ENCODE peak calls at places on chromosomes 6 and 20, in nine cellular contexts. P is astrocyte of the spinal cord, E is endothelial cell, U is GM10248, J is BE2C, S is adrenal gland, W is body of pancreas, H is IMR-90, O is fibroblast of the aortic adventitia. K is an unnamed sample.

GRCh38 chr20:46694484-46694883 is 5.2 kb upstream of the TP53RK start:
- DNase-seq in U (no peak), O (peak), E (no peak), W (peak), S (no peak), P (peak), J (no peak), H (peak), K (peak)

GRCh38 chr6:21800948-21801438 is 207.4 kb downstream of the SOX4 start:
- DNase-seq in U (no peak), J (no peak), S (no peak), H (peak), W (peak), O (no peak), E (no peak), P (peak), K (peak)

GRCh38 chr6:9252784-9253183 is 817.4 kb upstream of the SLC35B3 start:
- DNase-seq in S (no peak), P (no peak), W (no peak), E (no peak), U (no peak), O (no peak), J (no peak), H (no peak), K (no peak)

GRCh38 chr6:158213925-158214674 is 46.0 kb downstream of the GTF2H5 start:
- DNase-seq in H (peak), J (peak), P (peak), U (peak), O (peak), W (peak), S (peak), E (peak), K (peak)

GRCh38 chr6:162471842-162472241 is 255.7 kb downstream of the PRKN start:
- DNase-seq in O (no peak), P (no peak), U (no peak), W (no peak), E (no peak), H (no peak), S (no peak), J (no peak), K (no peak)

GRCh38 chr6:165939601-165940290 is 227.9 kb downstream of the TBXT start:
- DNase-seq in P (no peak), H (no peak), W (no peak), O (no peak), J (no peak), U (no peak), E (no peak), S (no peak), K (no peak)

GRCh38 chr20:59632426-59633113 is 28.2 kb downstream of the PHACTR3 start:
- DNase-seq in W (no peak), S (no peak), J (no peak), O (no peak), H (no peak), E (no peak), U (no peak), P (no peak), K (no peak)

GRCh38 chr6:168643401-168643800 is 202.4 kb downstream of the SMOC2 start:
- DNase-seq in U (no peak), E (no peak), J (no peak), S (no peak), O (no peak), H (no peak), P (no peak), W (no peak), K (no peak)

GRCh38 chr6:79872986-79873385 is 74.4 kb downstream of the ELOVL4 start:
- DNase-seq in S (no peak), E (no peak), U (no peak), H (peak), J (no peak), P (peak), W (no peak), O (peak), K (peak)

GRCh38 chr6:1297746-1298145 is 14.2 kb upstream of the FOXQ1 start:
- DNase-seq in H (peak), O (peak), S (no peak), J (no peak), U (no peak), E (no peak), W (no peak), P (peak), K (no peak)

GRCh38 chr6:79453558-79454042 is 83.6 kb downstream of the LCA5 start:
- DNase-seq in E (no peak), H (no peak), S (no peak), P (peak), O (peak), W (no peak), U (no peak), J (no peak), K (peak)

GRCh38 chr6:166381733-166382499 is 824 bp downstream of the MPC1 start:
- DNase-seq in E (peak), S (peak), U (peak), W (peak), O (peak), H (peak), P (peak), J (peak), K (peak)

GRCh38 chr20:8721098-8721497 is 347.8 kb upstream of the PLCB4 start:
- DNase-seq in O (peak), U (no peak), P (peak), W (peak), J (peak), H (peak), S (peak), E (peak), K (peak)

GRCh38 chr20:62819494-62820174 is 2.8 kb downstream of the COL9A3 start:
- DNase-seq in J (no peak), O (peak), E (no peak), P (peak), W (no peak), H (peak), S (no peak), U (no peak), K (peak)

GRCh38 chr20:41798926-41799502 is 180.8 kb upstream of the CHD6 start:
- DNase-seq in O (no peak), S (no peak), P (no peak), H (no peak), U (no peak), W (no peak), J (no peak), E (no peak), K (no peak)

GRCh38 chr6:97066056-97066455 is 141.5 kb downstream of the KLHL32 start:
- DNase-seq in J (no peak), P (no peak), H (no peak), S (no peak), O (no peak), W (no peak), U (no peak), E (no peak), K (no peak)

GRCh38 chr6:37674161-37674560 is 23.5 kb downstream of the MDGA1 start:
- DNase-seq in J (peak), U (no peak), E (no peak), P (no peak), S (no peak), O (no peak), W (no peak), H (no peak), K (no peak)

GRCh38 chr6:141641406-141641805 is 491.3 kb upstream of the GJE1 start:
- DNase-seq in E (no peak), H (no peak), S (no peak), J (no peak), O (peak), W (no peak), P (no peak), U (no peak), K (no peak)

DNA sequence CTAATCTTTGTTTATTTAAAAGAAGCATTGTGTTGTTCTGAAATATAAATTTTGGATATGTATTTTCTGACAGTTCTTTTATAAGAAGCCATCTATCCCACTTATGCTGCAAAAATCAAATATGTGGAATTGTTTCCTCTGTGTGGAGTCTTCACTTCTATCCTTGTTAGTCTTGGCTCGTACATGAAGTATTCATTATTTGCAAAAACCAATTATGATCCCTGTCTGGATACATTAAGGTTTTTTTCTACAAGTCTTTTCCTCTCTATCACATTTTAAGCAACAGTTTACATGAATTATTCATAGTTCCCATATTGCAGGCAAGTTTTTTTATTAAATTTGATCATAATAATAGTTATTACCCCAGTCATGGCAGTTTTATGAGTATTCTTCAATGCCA is 490.8 kb upstream of the GJE1 start:
- DNase-seq in S (no peak), U (no peak), E (no peak), J (no peak), H (no peak), P (no peak), W (no peak), O (no peak), K (no peak)
- TF ChIP-seq CTCF in S (no peak), U (no peak), E (no peak), J (no peak), H (no peak), P (no peak), W (no peak), O (no peak), K (no peak)

GRCh38 chr6:35185971-35186370 is 27.8 kb upstream of the SCUBE3 start:
- DNase-seq in E (no peak), P (no peak), J (no peak), H (no peak), O (no peak), W (no peak), U (no peak), S (no peak), K (no peak)

GRCh38 chr6:35183935-35184334 is 29.8 kb upstream of the SCUBE3 start:
- DNase-seq in W (no peak), S (no peak), E (no peak), H (no peak), U (no peak), O (no peak), J (no peak), P (no peak), K (no peak)

GRCh38 chr6:35186571-35186970 is 27.2 kb upstream of the SCUBE3 start:
- DNase-seq in P (no peak), S (no peak), J (no peak), U (no peak), W (no peak), H (no peak), O (no peak), E (no peak), K (no peak)

GRCh38 chr6:35184580-35185301 is 29.0 kb upstream of the SCUBE3 start:
- DNase-seq in S (no peak), J (no peak), W (no peak), E (no peak), O (no peak), U (no peak), H (no peak), P (no peak), K (no peak)

DNA sequence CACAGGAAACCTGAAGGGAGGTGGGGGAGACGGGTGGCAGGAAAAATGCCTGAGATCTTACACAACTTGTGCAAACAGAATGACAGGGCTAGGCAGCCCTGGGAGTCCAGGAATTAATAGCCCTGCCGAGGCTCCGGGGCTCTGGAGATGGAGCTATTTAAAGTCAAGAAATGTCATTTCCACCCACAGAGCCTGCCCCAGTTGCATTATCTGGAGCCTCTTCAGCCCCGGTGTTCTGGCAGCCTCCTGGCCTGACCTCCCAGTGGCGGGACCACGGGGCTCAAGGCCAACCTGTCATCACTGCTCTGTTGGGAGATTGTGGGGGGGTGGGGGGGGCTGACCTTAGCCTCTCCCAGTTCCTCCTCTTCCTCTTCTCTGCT is 28.5 kb upstream of the SCUBE3 start:
- DNase-seq in E (peak), O (peak), H (peak), S (peak), W (peak), U (no peak), P (peak), J (no peak), K (peak)
- TF ChIP-seq CTCF in E (no peak), O (no peak), H (no peak), S (no peak), W (no peak), U (no peak), P (no peak), J (no peak), K (no peak)

GRCh38 chr20:7031222-7031621 is 263.7 kb downstream of the BMP2 start:
- DNase-seq in W (no peak), E (peak), J (no peak), U (no peak), S (no peak), P (peak), O (peak), H (no peak), K (peak)
- TF ChIP-seq CTCF in W (peak), E (peak), J (no peak), U (no peak), S (peak), P (peak), O (peak), H (no peak), K (peak)

GRCh38 chr6:109447878-109448555 is 7.5 kb downstream of the SMPD2 start:
- DNase-seq in J (peak), E (no peak), S (no peak), U (peak), H (no peak), W (no peak), O (no peak), P (no peak), K (no peak)
- TF ChIP-seq CTCF in J (no peak), E (no peak), S (no peak), U (no peak), H (no peak), W (no peak), O (no peak), P (no peak), K (no peak)

GRCh38 chr6:156790711-156791110 is 13.5 kb downstream of the ARID1B start:
- DNase-seq in S (no peak), O (no peak), H (no peak), W (no peak), P (no peak), U (no peak), J (no peak), E (no peak), K (no peak)

GRCh38 chr6:156786652-156787051 is 9.5 kb downstream of the ARID1B start:
- DNase-seq in U (no peak), W (no peak), P (no peak), O (no peak), H (no peak), E (no peak), J (no peak), S (no peak), K (no peak)

GRCh38 chr6:156789081-156789943 is 12.1 kb downstream of the ARID1B start:
- DNase-seq in H (no peak), E (no peak), S (no peak), W (no peak), J (no peak), P (no peak), O (no peak), U (no peak), K (no peak)

GRCh38 chr6:156791261-156791850 is 14.2 kb downstream of the ARID1B start:
- DNase-seq in E (no peak), P (peak), U (no peak), O (peak), W (peak), H (peak), S (no peak), J (peak), K (peak)

DNA sequence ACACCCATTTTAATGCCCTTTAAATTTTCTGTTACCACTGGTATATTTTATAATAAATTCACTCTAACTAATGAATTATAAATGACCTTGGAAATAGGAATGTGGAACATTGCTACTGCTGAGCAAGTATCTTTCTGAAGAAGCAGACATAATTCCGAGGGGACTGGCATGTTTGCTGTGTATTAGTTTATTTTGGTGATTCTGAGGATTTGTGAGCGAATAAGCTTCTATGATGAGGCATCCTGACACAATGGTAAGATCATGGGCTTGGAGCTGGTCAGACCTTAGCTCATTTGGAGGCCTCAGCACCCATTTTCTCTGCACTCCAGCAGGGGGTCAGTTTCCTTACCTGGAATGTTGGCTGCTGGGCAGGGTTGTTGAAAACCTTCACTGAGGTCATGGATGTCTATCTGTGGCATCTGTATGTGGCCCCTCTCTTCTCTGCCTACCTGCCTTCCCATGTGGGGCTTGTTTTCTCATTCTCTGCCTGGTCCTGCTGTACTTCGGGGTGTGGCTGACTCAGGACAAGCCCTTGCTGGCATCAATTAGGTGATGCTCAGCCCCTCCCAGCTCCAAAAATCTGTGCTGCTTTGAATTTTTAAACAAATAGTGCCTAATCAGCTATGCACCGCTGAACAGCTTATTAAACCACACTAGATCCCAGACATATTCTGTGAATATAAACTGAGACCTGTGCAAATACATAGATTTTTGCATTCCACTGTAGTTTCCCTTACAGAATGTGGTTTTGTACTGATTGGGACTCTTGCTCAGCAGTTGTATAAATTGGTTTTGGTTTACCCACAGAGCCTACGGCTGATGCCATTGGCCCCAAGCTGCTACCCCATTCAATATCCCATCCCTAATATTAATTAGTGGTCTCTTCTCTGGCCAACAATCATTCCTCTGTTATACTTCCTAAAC is 10.7 kb downstream of the ARID1B start:
- DNase-seq in J (no peak), U (no peak), E (no peak), H (no peak), O (no peak), S (no peak), W (no peak), P (no peak), K (no peak)
- TF ChIP-seq CTCF in J (no peak), U (no peak), E (no peak), H (no peak), O (no peak), S (no peak), W (no peak), P (no peak), K (no peak)

DNA sequence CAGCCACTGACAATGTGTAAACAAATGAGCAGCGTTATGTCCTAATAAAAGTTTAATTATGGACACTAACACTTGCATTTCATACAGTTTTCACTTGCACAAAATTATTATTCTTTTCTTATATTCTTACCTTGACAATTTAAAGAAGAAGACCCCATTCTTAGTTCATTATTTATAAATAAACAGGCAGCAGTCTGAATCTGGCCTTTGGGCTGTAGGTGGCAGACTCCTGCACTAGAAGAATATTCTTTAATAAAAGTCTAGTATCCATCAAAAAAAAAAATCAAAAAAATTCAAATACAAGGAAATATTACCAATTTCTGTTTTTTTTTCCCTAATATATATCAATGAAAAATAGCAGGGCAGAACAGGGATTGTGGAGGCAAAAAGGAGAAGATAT is 24.8 kb downstream of the PTCHD4 start:
- DNase-seq in P (no peak), S (no peak), W (no peak), H (no peak), J (no peak), O (no peak), E (no peak), U (no peak), K (no peak)
- TF ChIP-seq CTCF in P (peak), S (no peak), W (no peak), H (peak), J (no peak), O (peak), E (no peak), U (no peak), K (peak)

GRCh38 chr20:37941332-37941731 is 38.4 kb downstream of the VSTM2L start:
- DNase-seq in U (no peak), H (no peak), W (no peak), J (no peak), S (no peak), O (no peak), E (peak), P (no peak), K (no peak)
- TF ChIP-seq CTCF in U (no peak), H (peak), W (no peak), J (peak), S (no peak), O (peak), E (peak), P (peak), K (no peak)